ENCODE peak calls at places on chromosomes 13 and 19, in eight cellular contexts. K is heart left ventricle, Z is AG04449, C is neural crest cell, U is astrocyte of the spinal cord, Y is PC-9, M is lower lobe of right lung, F is progenitor cell of endocrine pancreas. L is an unnamed sample.

GRCh38 chr19:21698215-21698614 is 69.2 kb downstream of the ZNF100 start:
- DNase-seq in F (no peak), K (no peak), Y (peak), M (no peak), Z (no peak), U (peak), C (no peak), L (no peak)

GRCh38 chr19:50803633-50804419 is 13.6 kb downstream of the ACP4 start:
- DNase-seq in K (no peak), U (no peak), M (no peak), Z (no peak), Y (no peak), C (no peak), F (no peak), L (no peak)

GRCh38 chr19:42332059-42332458 is 6.6 kb downstream of the MEGF8 start:
- DNase-seq in Z (no peak), C (no peak), M (no peak), Y (no peak), U (no peak), K (no peak), F (no peak), L (no peak)

GRCh38 chr19:40803857-40804782 is 5.1 kb downstream of the EGLN2 start:
- DNase-seq in M (peak), C (no peak), Y (no peak), Z (no peak), K (peak), F (no peak), U (no peak), L (peak)

GRCh38 chr13:105918842-105919741 is 616.4 kb downstream of the EFNB2 start:
- DNase-seq in U (peak), M (no peak), C (peak), F (no peak), K (peak), Z (no peak), Y (peak), L (no peak)

GRCh38 chr19:13554506-13555235 is 48.4 kb upstream of the CACNA1A start:
- DNase-seq in U (no peak), K (no peak), Z (no peak), F (no peak), M (no peak), C (no peak), Y (no peak), L (no peak)

GRCh38 chr19:30229524-30230174 is 142.5 kb upstream of the ZNF536 start:
- DNase-seq in M (no peak), K (no peak), C (no peak), F (no peak), Z (no peak), Y (no peak), U (no peak), L (no peak)

GRCh38 chr19:51970718-51971117 is 15.9 kb downstream of the ZNF350 start:
- DNase-seq in Z (no peak), K (no peak), M (no peak), F (no peak), Y (no peak), C (no peak), U (no peak), L (no peak)

GRCh38 chr13:73096173-73097117 is 37.6 kb downstream of the KLF5 start:
- DNase-seq in Z (no peak), C (no peak), F (no peak), Y (peak), M (no peak), U (no peak), K (no peak), L (no peak)

GRCh38 chr19:18658366-18658855 is 21.6 kb downstream of the KLHL26 start:
- DNase-seq in M (no peak), K (no peak), F (no peak), C (no peak), Y (peak), U (no peak), Z (no peak), L (no peak)

GRCh38 chr13:59728896-59729545 is 434.7 kb downstream of the DIAPH3 start:
- DNase-seq in Y (no peak), U (no peak), Z (no peak), F (no peak), C (no peak), M (no peak), K (no peak), L (no peak)

GRCh38 chr13:21164631-21165030 is 11.7 kb downstream of the SKA3 start:
- DNase-seq in K (no peak), Z (no peak), C (no peak), F (no peak), U (no peak), Y (no peak), M (no peak), L (no peak)

GRCh38 chr19:42293966-42294365 is 8.0 kb upstream of the PRR19 start:
- DNase-seq in M (no peak), U (no peak), Y (no peak), K (no peak), C (no peak), F (no peak), Z (no peak), L (no peak)

GRCh38 chr19:17797397-17798201 is 2.7 kb downstream of the B3GNT3 start:
- DNase-seq in U (no peak), M (no peak), Z (no peak), F (no peak), K (no peak), Y (peak), C (no peak), L (no peak)

GRCh38 chr13:89966524-89966923 is 1381.0 kb upstream of the MIR17HG start:
- DNase-seq in Z (no peak), K (no peak), M (no peak), Y (no peak), U (no peak), F (no peak), C (no peak), L (no peak)
- TF ChIP-seq CTCF in Z (no peak), K (no peak), M (no peak), Y (no peak), U (no peak), F (no peak), C (no peak), L (no peak)

GRCh38 chr19:45556835-45557234 is 27.8 kb downstream of the OPA3 start:
- DNase-seq in M (no peak), F (no peak), Z (no peak), K (peak), U (no peak), Y (no peak), C (no peak), L (no peak)

GRCh38 chr19:45558399-45558878 is 26.2 kb downstream of the OPA3 start:
- DNase-seq in F (no peak), Y (no peak), Z (no peak), M (peak), C (peak), K (peak), U (peak), L (peak)

GRCh38 chr19:45547965-45548609 is 36.5 kb downstream of the OPA3 start:
- DNase-seq in F (no peak), C (no peak), K (peak), U (peak), M (no peak), Z (no peak), Y (peak), L (no peak)

GRCh38 chr19:45554481-45554880 is 30.1 kb downstream of the OPA3 start:
- DNase-seq in K (no peak), Z (no peak), M (no peak), U (no peak), C (no peak), F (no peak), Y (no peak), L (no peak)

DNA sequence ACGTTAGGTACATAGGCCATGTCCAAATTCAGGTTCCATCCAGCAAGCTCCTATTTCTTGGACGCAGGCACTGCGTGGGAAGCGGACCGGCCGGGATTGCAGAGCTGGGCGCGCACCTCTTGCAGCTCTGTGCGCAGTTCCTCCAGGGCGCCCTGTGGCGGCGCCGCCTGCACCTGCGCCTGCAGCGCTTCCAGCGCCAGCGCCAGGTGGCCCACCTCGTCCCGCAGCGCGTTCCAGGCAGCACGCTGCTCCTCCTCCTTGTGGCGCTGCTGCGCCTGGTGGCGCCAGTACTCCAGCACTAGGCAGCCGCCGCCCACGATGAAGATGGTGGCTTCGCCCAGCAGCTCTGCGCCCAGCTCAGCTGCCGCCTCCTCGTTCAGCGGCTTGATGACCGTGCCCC is 31.1 kb downstream of the OPA3 start:
- DNase-seq in U (no peak), K (peak), Y (no peak), M (no peak), F (peak), C (no peak), Z (no peak), L (no peak)
- TF ChIP-seq CTCF in U (no peak), K (no peak), Y (no peak), M (no peak), F (peak), C (no peak), Z (no peak), L (no peak)

DNA sequence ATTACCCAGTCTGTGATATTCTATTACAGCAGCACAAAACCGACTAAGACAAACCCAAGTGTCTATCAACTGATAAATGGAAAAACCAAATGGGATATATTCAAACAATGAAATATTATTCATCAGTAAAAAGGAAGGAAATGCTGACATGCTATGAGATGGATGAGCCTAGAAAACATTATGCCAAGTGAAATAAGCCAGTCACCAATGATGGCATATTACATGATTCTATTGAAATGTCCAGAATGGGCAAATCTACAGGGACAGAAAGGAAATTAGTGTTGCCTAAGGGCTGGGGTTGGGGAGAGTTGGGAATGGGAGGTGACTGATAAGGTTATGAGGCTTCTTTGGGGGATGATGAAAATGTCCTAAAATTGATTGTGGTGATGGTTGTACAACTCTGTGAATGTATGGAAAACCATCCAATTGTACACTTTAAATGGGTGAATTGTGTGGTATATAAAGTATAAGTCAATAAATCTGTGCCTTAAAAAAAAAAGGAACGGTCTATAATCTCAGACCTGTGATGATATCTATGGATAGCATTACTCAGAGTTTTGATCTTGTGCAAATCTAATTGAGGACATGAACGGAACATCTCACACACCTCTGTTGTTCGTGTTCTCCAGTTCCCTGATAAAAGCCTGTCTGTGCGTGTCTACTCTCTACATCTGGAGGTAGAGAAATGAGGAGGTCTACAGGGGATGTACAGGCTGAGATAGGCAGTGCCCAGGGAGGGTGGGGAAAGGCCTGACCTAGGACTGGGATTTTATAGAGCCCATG is 49.1 kb downstream of the TNFRSF19 start:
- DNase-seq in Z (no peak), C (no peak), F (no peak), M (no peak), K (no peak), Y (no peak), U (no peak), L (no peak)
- TF ChIP-seq CTCF in Z (no peak), C (no peak), F (no peak), M (no peak), K (no peak), Y (no peak), U (no peak), L (no peak)

DNA sequence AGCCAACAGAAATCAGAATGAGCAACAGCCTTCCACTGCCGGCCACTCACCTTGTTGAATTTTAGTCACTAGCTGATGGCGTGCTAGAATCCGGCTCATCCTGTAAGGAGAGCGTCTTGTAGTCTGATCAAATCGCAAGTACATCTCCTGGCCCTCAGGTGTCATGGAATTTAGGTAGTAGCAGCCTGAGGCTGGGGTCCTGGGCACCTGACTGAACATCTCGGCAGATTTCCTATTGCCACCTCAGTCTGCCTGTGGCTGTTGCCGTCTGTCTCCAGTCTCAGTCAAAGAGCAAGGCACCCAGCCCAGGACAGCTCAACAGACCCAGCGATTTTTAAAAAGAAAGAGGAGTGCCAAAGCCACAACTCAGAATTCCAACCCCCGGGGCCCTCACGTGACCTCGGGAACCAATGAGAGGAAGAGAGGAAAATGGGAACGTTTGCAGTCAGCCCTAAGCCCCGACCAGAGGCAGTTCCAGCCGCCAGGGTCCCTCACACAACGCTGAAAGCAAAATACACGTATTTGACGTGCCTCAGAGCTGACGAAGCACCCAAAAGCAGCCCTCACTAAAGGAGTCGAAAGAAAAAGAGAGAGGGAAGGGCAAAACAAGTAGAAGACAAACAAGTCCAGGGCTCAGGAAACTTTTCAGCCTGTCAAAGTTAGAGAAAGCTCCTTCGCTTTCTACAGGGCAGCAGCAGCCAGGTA is at the start of gene STARD13:
- DNase-seq in Y (peak), F (peak), M (peak), U (peak), C (peak), Z (peak), K (peak), L (no peak)
- TF ChIP-seq CTCF in Y (no peak), F (peak), M (peak), U (peak), C (peak), Z (peak), K (peak), L (no peak)

DNA sequence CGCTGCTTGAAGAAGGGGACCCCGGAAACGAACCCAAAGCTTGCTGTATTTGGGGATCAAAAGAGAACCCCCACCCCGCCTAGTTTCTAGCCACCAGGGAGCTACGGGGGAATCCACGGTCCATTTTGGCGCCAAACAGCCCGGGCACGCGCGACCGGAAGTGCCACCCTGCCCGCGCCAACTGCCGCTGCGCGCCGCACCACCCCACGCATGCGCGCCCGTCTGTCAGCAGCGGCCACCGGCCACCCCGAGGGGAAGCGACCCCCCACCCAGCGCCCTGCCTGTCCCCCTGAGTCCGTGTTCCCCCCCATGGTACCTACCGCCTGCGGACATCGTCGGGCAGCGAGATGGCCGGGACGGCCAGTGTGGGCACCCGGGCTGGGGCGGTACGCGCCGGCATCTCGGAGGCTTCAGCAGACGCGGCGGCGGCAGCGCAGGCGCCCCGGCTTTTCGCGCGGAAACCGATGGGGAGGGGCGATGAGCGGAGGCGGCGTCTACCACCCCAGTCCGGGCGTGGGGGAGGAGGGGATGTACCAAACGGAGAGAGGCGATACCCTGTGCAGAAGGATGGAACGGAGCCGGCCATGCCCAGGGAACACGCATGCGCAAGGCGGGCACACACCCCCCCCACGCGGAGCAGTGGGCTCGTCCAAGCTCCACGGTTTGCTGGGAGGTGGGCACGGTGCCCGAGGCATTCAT is at the start of gene DNMT1:
- DNase-seq in U (peak), Y (peak), C (peak), F (peak), K (peak), M (peak), Z (peak), L (peak)
- TF ChIP-seq CTCF in U (no peak), Y (no peak), C (no peak), F (no peak), K (no peak), M (no peak), Z (no peak), L (no peak)

DNA sequence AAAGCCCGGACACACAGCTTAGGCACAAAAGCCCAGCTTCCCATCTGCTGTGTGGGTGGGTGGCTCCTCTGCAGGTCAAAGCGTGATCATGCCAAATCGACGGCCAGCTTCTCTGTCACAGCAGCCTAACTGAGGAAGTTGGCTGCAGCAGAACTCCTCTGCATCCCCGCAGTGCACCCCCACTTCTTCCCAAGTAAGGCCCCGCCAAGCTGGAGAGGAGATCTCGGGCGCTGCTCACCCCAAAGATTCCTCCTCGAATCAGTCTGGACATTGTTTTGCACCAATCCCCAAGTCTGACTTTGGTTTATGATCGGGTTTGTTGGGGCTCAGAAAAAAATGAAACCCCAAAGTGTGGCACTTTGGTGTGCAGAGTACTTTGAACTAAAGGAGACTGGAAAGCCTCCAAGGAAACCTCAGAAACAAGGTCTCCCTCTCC is 19.7 kb upstream of the CPB2 start:
- DNase-seq in Y (no peak), K (no peak), C (no peak), F (no peak), Z (no peak), U (no peak), M (peak), L (peak)
- TF ChIP-seq CTCF in Y (no peak), K (no peak), C (no peak), F (no peak), Z (no peak), U (no peak), M (no peak), L (no peak)